ENCODE peak calls at places on chromosomes 3 and 15, in five cellular contexts. One of them, this sample, is unnamed. For H3K36me3, the result is how much of the 10 kb centered on the place peaks cover.

GRCh38 chr3:195224156-195224979 is 46.6 kb downstream of the XXYLT1 start:
- DNase-seq in PC-3: no peak
- DNase-seq in CD8-positive, alpha-beta memory T cell: no peak
- DNase-seq in tibial artery: no peak
- DNase-seq in left ventricle myocardium inferior: no peak
- DNase-seq in this sample: no peak

GRCh38 chr3:129618901-129619671 is 12.6 kb upstream of the PLXND1 start:
- DNase-seq in left ventricle myocardium inferior: peak
- DNase-seq in PC-3: no peak
- DNase-seq in tibial artery: no peak
- DNase-seq in CD8-positive, alpha-beta memory T cell: no peak
- DNase-seq in this sample: no peak

GRCh38 chr3:133955892-133956291 is 60.2 kb upstream of the RAB6B start:
- DNase-seq in left ventricle myocardium inferior: no peak
- DNase-seq in CD8-positive, alpha-beta memory T cell: no peak
- DNase-seq in PC-3: no peak
- DNase-seq in tibial artery: no peak
- DNase-seq in this sample: no peak

GRCh38 chr3:98985406-98985805 is 83.9 kb upstream of the DCBLD2 start:
- DNase-seq in PC-3: peak
- DNase-seq in CD8-positive, alpha-beta memory T cell: no peak
- DNase-seq in tibial artery: no peak
- DNase-seq in left ventricle myocardium inferior: no peak
- DNase-seq in this sample: no peak

GRCh38 chr3:174329321-174329720 is 529.8 kb upstream of the NAALADL2 start:
- DNase-seq in PC-3: peak
- DNase-seq in CD8-positive, alpha-beta memory T cell: no peak
- DNase-seq in left ventricle myocardium inferior: no peak
- DNase-seq in tibial artery: no peak
- DNase-seq in this sample: no peak

GRCh38 chr15:93321881-93322282 is 232.9 kb upstream of the RGMA start:
- DNase-seq in tibial artery: no peak
- DNase-seq in CD8-positive, alpha-beta memory T cell: no peak
- DNase-seq in left ventricle myocardium inferior: no peak
- DNase-seq in PC-3: peak
- DNase-seq in this sample: no peak

GRCh38 chr3:39011191-39011736 is 40.5 kb downstream of the SCN11A start:
- DNase-seq in tibial artery: no peak
- DNase-seq in left ventricle myocardium inferior: no peak
- DNase-seq in CD8-positive, alpha-beta memory T cell: no peak
- DNase-seq in PC-3: no peak
- DNase-seq in this sample: no peak

GRCh38 chr15:70165811-70166284 is 68.1 kb upstream of the TLE3 start:
- DNase-seq in CD8-positive, alpha-beta memory T cell: no peak
- DNase-seq in left ventricle myocardium inferior: peak
- DNase-seq in tibial artery: peak
- DNase-seq in PC-3: no peak
- DNase-seq in this sample: peak

GRCh38 chr3:172333692-172334457 is 114.4 kb downstream of the GHSR start:
- DNase-seq in left ventricle myocardium inferior: no peak
- DNase-seq in tibial artery: no peak
- DNase-seq in PC-3: no peak
- DNase-seq in CD8-positive, alpha-beta memory T cell: no peak
- DNase-seq in this sample: no peak

GRCh38 chr15:71448688-71449114 is 333.4 kb downstream of the THSD4 start:
- DNase-seq in tibial artery: peak
- DNase-seq in left ventricle myocardium inferior: no peak
- DNase-seq in CD8-positive, alpha-beta memory T cell: no peak
- DNase-seq in PC-3: peak
- DNase-seq in this sample: no peak

GRCh38 chr3:180601688-180602666 is at the start of gene TTC14:
- DNase-seq in PC-3: peak
- DNase-seq in left ventricle myocardium inferior: peak
- DNase-seq in tibial artery: peak
- DNase-seq in CD8-positive, alpha-beta memory T cell: peak
- DNase-seq in this sample: peak

GRCh38 chr3:54780336-54780735 is 147.5 kb downstream of the LRTM1 start:
- DNase-seq in left ventricle myocardium inferior: no peak
- DNase-seq in PC-3: no peak
- DNase-seq in CD8-positive, alpha-beta memory T cell: no peak
- DNase-seq in tibial artery: no peak
- DNase-seq in this sample: no peak

GRCh38 chr15:83571820-83572707 is 81.9 kb upstream of the ADAMTSL3 start:
- DNase-seq in PC-3: peak
- DNase-seq in left ventricle myocardium inferior: no peak
- DNase-seq in tibial artery: no peak
- DNase-seq in CD8-positive, alpha-beta memory T cell: no peak
- DNase-seq in this sample: no peak

GRCh38 chr3:45075821-45076625 is 49.9 kb downstream of the CLEC3B start:
- DNase-seq in tibial artery: no peak
- DNase-seq in CD8-positive, alpha-beta memory T cell: no peak
- DNase-seq in PC-3: no peak
- DNase-seq in left ventricle myocardium inferior: no peak
- DNase-seq in this sample: no peak

GRCh38 chr15:98612490-98613110 is 35.7 kb upstream of the IGF1R start:
- DNase-seq in CD8-positive, alpha-beta memory T cell: peak
- DNase-seq in left ventricle myocardium inferior: no peak
- DNase-seq in PC-3: no peak
- DNase-seq in tibial artery: no peak
- DNase-seq in this sample: no peak

GRCh38 chr15:63553388-63553791 is 43.8 kb upstream of the FBXL22 start:
- DNase-seq in PC-3: peak
- DNase-seq in tibial artery: peak
- DNase-seq in CD8-positive, alpha-beta memory T cell: no peak
- DNase-seq in left ventricle myocardium inferior: no peak
- DNase-seq in this sample: no peak

GRCh38 chr3:107268461-107268860 is 108.8 kb upstream of the CCDC54 start:
- DNase-seq in tibial artery: no peak
- DNase-seq in left ventricle myocardium inferior: no peak
- DNase-seq in CD8-positive, alpha-beta memory T cell: no peak
- DNase-seq in PC-3: no peak
- DNase-seq in this sample: no peak

GRCh38 chr15:56795400-56795983 is 62.2 kb upstream of the ZNF280D start:
- DNase-seq in CD8-positive, alpha-beta memory T cell: no peak
- DNase-seq in left ventricle myocardium inferior: no peak
- DNase-seq in PC-3: no peak
- DNase-seq in tibial artery: peak
- DNase-seq in this sample: peak

GRCh38 chr15:57534279-57534678 is 57.4 kb upstream of the MYZAP start:
- DNase-seq in tibial artery: no peak
- DNase-seq in CD8-positive, alpha-beta memory T cell: no peak
- DNase-seq in PC-3: no peak
- DNase-seq in left ventricle myocardium inferior: no peak
- DNase-seq in this sample: no peak

GRCh38 chr3:27639271-27639670 is 82.9 kb downstream of the EOMES start:
- DNase-seq in CD8-positive, alpha-beta memory T cell: peak
- DNase-seq in tibial artery: no peak
- DNase-seq in left ventricle myocardium inferior: no peak
- DNase-seq in PC-3: no peak
- DNase-seq in this sample: no peak

GRCh38 chr15:75597667-75598341 is 18.7 kb upstream of the PTPN9 start:
- DNase-seq in left ventricle myocardium inferior: no peak
- DNase-seq in tibial artery: no peak
- DNase-seq in PC-3: no peak
- DNase-seq in CD8-positive, alpha-beta memory T cell: peak
- DNase-seq in this sample: no peak

GRCh38 chr3:38541800-38542199 is 45.7 kb downstream of the EXOG start:
- DNase-seq in CD8-positive, alpha-beta memory T cell: no peak
- DNase-seq in left ventricle myocardium inferior: no peak
- DNase-seq in PC-3: no peak
- DNase-seq in tibial artery: no peak
- DNase-seq in this sample: peak

DNA sequence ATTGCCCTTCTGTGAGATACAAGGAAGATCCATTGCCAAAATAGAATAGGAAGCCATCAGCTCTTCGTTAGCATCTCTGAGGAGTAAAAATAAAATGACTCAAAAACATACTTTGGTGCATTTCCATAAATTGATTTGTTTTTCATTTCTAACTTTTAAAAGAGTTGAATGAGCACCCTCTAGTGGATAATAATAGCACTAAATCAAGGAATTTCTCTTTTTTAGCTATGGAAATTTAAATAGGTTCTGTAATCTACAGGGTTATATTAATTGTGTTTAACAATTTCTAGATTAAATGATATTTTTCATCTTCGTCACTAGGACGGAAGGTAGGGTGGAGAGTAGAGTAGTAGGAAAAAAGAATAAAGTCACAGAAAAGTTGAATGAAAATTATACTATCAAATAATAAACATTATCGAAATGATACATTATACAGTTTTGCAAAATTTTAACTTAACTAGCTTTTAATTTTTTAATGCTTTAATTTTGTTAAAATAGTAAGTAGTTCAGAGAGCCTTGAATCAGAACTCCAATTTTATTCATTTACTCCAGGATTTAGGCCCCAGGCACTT is 6.5 kb downstream of the NSUN3 start:
- DNase-seq in PC-3: peak
- DNase-seq in CD8-positive, alpha-beta memory T cell: peak
- DNase-seq in left ventricle myocardium inferior: no peak
- DNase-seq in tibial artery: no peak
- DNase-seq in this sample: no peak
- H3K36me3 ChIP-seq in PC-3: under half
- H3K36me3 ChIP-seq in CD8-positive, alpha-beta memory T cell: under half
- H3K36me3 ChIP-seq in left ventricle myocardium inferior: under half
- H3K36me3 ChIP-seq in tibial artery: under half
- H3K36me3 ChIP-seq in this sample: under half

DNA sequence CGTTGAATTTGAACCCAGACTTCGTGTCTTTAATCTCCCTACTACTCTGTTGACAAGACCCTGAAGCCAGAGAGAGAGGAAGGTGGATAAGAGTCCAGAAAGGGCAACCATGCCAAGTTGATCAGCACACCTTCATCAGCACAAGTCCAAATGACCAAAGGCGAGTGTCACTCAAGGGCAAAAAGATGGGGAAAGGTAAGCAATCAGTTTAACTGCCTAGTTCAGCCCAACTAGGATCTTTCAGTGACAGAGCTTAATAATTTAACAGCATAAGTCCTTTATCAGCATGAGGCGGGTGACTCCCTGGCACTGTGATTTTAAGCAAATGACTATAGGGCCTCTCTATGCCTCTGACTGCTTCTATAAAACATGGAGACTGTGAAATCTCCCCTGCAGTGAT is 6.2 kb downstream of the SUCLG2 start:
- DNase-seq in CD8-positive, alpha-beta memory T cell: no peak
- DNase-seq in PC-3: no peak
- DNase-seq in tibial artery: no peak
- DNase-seq in left ventricle myocardium inferior: no peak
- DNase-seq in this sample: no peak
- H3K27ac ChIP-seq in CD8-positive, alpha-beta memory T cell: no peak
- H3K27ac ChIP-seq in PC-3: peak
- H3K27ac ChIP-seq in tibial artery: no peak
- H3K27ac ChIP-seq in left ventricle myocardium inferior: peak
- H3K27ac ChIP-seq in this sample: no peak

GRCh38 chr3:157374931-157375330 is 61.7 kb upstream of the PTX3 start:
- DNase-seq in tibial artery: no peak
- DNase-seq in left ventricle myocardium inferior: no peak
- DNase-seq in PC-3: no peak
- DNase-seq in CD8-positive, alpha-beta memory T cell: no peak
- DNase-seq in this sample: no peak
- H3K36me3 ChIP-seq in tibial artery: under half
- H3K36me3 ChIP-seq in left ventricle myocardium inferior: under half
- H3K36me3 ChIP-seq in PC-3: under half
- H3K36me3 ChIP-seq in CD8-positive, alpha-beta memory T cell: under half
- H3K36me3 ChIP-seq in this sample: under half

DNA sequence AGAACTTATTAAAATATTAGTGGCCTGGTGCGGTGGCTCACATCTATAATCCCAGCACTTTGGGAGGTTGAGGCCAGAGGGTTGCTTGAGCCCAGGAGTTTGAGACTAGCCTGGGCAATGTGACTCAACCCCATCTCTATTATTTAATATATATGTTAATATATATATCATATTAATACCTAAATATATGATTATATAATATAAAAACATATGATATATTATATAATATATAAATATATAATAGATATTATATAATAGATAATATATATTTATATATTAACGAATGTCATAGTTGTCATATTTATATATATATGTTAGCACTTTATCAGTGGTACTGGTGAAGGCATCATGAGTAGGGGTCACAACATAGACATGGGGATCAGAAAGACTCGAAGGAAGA is 5.2 kb downstream of the HRG start:
- DNase-seq in CD8-positive, alpha-beta memory T cell: no peak
- DNase-seq in left ventricle myocardium inferior: no peak
- DNase-seq in tibial artery: no peak
- DNase-seq in PC-3: no peak
- DNase-seq in this sample: no peak
- H3K27ac ChIP-seq in CD8-positive, alpha-beta memory T cell: no peak
- H3K27ac ChIP-seq in left ventricle myocardium inferior: no peak
- H3K27ac ChIP-seq in tibial artery: no peak
- H3K27ac ChIP-seq in PC-3: no peak
- H3K27ac ChIP-seq in this sample: no peak

GRCh38 chr3:97949743-97950142 is 22.5 kb downstream of the RIOX2 start:
- DNase-seq in tibial artery: no peak
- DNase-seq in CD8-positive, alpha-beta memory T cell: no peak
- DNase-seq in PC-3: no peak
- DNase-seq in left ventricle myocardium inferior: no peak
- DNase-seq in this sample: no peak

GRCh38 chr3:97952280-97952679 is 20.0 kb downstream of the RIOX2 start:
- DNase-seq in tibial artery: peak
- DNase-seq in CD8-positive, alpha-beta memory T cell: no peak
- DNase-seq in left ventricle myocardium inferior: peak
- DNase-seq in PC-3: peak
- DNase-seq in this sample: peak

GRCh38 chr3:97949110-97949485 is 23.1 kb downstream of the RIOX2 start:
- DNase-seq in CD8-positive, alpha-beta memory T cell: no peak
- DNase-seq in left ventricle myocardium inferior: no peak
- DNase-seq in PC-3: no peak
- DNase-seq in tibial artery: no peak
- DNase-seq in this sample: no peak

GRCh38 chr3:97948351-97949109 is 23.7 kb downstream of the RIOX2 start:
- DNase-seq in CD8-positive, alpha-beta memory T cell: no peak
- DNase-seq in PC-3: no peak
- DNase-seq in left ventricle myocardium inferior: no peak
- DNase-seq in tibial artery: no peak
- DNase-seq in this sample: no peak

GRCh38 chr3:97950360-97950759 is 21.9 kb downstream of the RIOX2 start:
- DNase-seq in left ventricle myocardium inferior: no peak
- DNase-seq in PC-3: no peak
- DNase-seq in CD8-positive, alpha-beta memory T cell: no peak
- DNase-seq in tibial artery: no peak
- DNase-seq in this sample: no peak
- H3K36me3 ChIP-seq in left ventricle myocardium inferior: half or more
- H3K36me3 ChIP-seq in PC-3: half or more
- H3K36me3 ChIP-seq in CD8-positive, alpha-beta memory T cell: under half
- H3K36me3 ChIP-seq in tibial artery: half or more
- H3K36me3 ChIP-seq in this sample: half or more

GRCh38 chr15:53549697-53550315 is 209.7 kb downstream of the WDR72 start:
- DNase-seq in left ventricle myocardium inferior: no peak
- DNase-seq in CD8-positive, alpha-beta memory T cell: no peak
- DNase-seq in tibial artery: no peak
- DNase-seq in PC-3: peak
- DNase-seq in this sample: no peak
- H3K27ac ChIP-seq in left ventricle myocardium inferior: no peak
- H3K27ac ChIP-seq in CD8-positive, alpha-beta memory T cell: no peak
- H3K27ac ChIP-seq in tibial artery: no peak
- H3K27ac ChIP-seq in PC-3: peak
- H3K27ac ChIP-seq in this sample: no peak

GRCh38 chr3:48949376-48949717 is 30.7 kb downstream of the ARIH2 start:
- DNase-seq in tibial artery: no peak
- DNase-seq in PC-3: no peak
- DNase-seq in left ventricle myocardium inferior: no peak
- DNase-seq in CD8-positive, alpha-beta memory T cell: no peak
- DNase-seq in this sample: no peak
- H3K36me3 ChIP-seq in tibial artery: under half
- H3K36me3 ChIP-seq in PC-3: under half
- H3K36me3 ChIP-seq in left ventricle myocardium inferior: under half
- H3K36me3 ChIP-seq in CD8-positive, alpha-beta memory T cell: under half
- H3K36me3 ChIP-seq in this sample: under half

This sample was measured in psoas muscle.